ENCODE peak calls at places on chromosome 3, in seven cellular contexts. N is left lung, U is AG04450, A is ovary, Q is stomach, B is uterus, H is fibroblast of lung. L is an unnamed sample.

GRCh38 chr3:169822983-169823382 is 10.3 kb upstream of the LRRC34 start:
- DNase-seq in N (no peak), U (no peak), A (no peak), Q (no peak), B (no peak), H (no peak), L (no peak)

GRCh38 chr3:181403876-181404660 is 307.7 kb upstream of the SOX2 start:
- DNase-seq in N (no peak), U (no peak), A (no peak), Q (no peak), B (no peak), H (no peak), L (no peak)

GRCh38 chr3:31873254-31873653 is 107.8 kb downstream of the OSBPL10 start:
- DNase-seq in N (no peak), U (no peak), A (no peak), Q (no peak), B (no peak), H (no peak), L (no peak)

GRCh38 chr3:190562866-190563525 is 49.1 kb downstream of the IL1RAP start:
- DNase-seq in N (no peak), U (no peak), A (no peak), Q (no peak), B (no peak), H (no peak), L (no peak)

GRCh38 chr3:149527531-149528343 is 53.2 kb downstream of the TM4SF4 start:
- DNase-seq in N (no peak), U (no peak), A (no peak), Q (no peak), B (no peak), H (peak), L (no peak)

GRCh38 chr3:64164309-64164708 is 61.0 kb downstream of the PRICKLE2 start:
- DNase-seq in N (no peak), U (no peak), A (no peak), Q (no peak), B (no peak), H (no peak), L (no peak)

GRCh38 chr3:71707600-71707999 is 17.6 kb downstream of the EIF4E3 start:
- DNase-seq in N (no peak), U (no peak), A (no peak), Q (no peak), B (no peak), H (no peak), L (no peak)

GRCh38 chr3:128276151-128276445 is 122.8 kb downstream of the EEFSEC start:
- DNase-seq in N (no peak), U (no peak), A (no peak), Q (no peak), B (no peak), H (no peak), L (no peak)

GRCh38 chr3:45611619-45612018 is 17.1 kb downstream of the LIMD1 start:
- DNase-seq in N (no peak), U (no peak), A (no peak), Q (no peak), B (no peak), H (no peak), L (no peak)

GRCh38 chr3:29937185-29937584 is 656.3 kb downstream of the RBMS3 start:
- DNase-seq in N (no peak), U (no peak), A (no peak), Q (no peak), B (no peak), H (peak), L (no peak)

DNA sequence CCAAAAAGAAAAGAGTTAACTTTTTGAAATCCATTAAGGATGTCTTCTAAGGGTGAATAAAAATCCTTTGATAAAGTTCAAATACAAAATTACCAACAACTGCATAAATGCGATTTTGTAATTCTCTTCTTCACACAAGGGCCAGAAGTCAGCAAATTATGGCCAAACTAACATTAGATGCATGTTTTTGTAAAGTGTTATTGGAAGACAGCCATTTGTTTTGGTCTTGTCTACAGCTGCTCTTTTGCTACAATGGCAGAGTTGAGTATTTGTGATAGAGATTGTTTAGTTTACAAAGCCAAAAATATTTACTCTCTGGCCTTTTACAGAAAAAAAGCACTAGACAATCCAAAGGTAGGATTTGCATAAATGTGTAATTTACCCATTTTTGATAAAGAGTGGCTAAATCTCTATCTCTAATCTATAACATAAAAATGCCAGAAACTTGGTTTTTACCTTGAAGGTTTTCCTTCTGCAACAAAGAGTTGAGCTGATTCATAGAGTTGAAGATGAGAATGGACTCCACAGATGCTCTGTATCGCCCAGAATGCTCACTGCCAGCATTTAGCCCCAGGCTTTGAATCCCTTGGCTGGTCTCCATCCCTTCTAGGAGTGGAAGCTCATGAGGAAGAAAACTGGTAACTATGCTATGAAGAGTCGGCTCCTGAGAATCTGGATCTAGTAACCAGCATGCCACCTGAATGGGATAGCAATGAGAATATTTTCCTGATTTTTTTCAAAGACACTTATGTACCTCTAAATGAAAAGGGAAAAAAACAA is 64.5 kb downstream of the POLQ start:
- DNase-seq in N (no peak), U (peak), A (no peak), Q (no peak), B (no peak), H (peak), L (no peak)
- H3K27ac ChIP-seq in N (no peak), U (no peak), A (no peak), Q (no peak), B (no peak), H (peak), L (no peak)

GRCh38 chr3:141952611-141953010 is 76.2 kb downstream of the ATP1B3 start:
- DNase-seq in N (no peak), U (no peak), A (no peak), Q (no peak), B (no peak), H (no peak), L (no peak)
- H3K27ac ChIP-seq in N (no peak), U (no peak), A (no peak), Q (no peak), B (no peak), H (no peak), L (no peak)

GRCh38 chr3:40116478-40117162 is 192.9 kb upstream of the EIF1B start:
- DNase-seq in N (no peak), U (no peak), A (no peak), Q (no peak), B (no peak), H (no peak), L (no peak)
- H3K27ac ChIP-seq in N (no peak), U (no peak), A (no peak), Q (no peak), B (no peak), H (peak), L (no peak)

DNA sequence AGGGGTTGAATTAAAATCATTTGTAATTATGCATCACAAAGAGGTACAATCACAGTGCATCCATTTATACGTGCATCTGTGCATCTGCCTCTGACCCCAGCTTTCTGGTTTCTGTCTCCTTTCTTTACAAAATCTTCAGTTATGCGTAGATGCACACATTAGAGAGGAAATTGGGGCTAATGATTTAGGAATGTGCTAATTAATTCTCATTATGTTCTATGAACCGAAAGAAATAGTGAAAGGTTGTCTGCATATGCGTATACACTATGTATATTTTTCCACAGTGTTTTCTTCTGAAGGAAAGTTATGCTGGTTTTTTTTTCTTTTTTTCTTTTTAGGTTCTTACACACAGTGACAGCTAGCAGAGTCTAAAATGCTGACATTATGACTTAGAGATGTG is 71.6 kb downstream of the SAMMSON start:
- DNase-seq in N (no peak), U (no peak), A (no peak), Q (no peak), B (no peak), H (no peak), L (no peak)
- H3K27ac ChIP-seq in N (no peak), U (no peak), A (no peak), Q (no peak), B (no peak), H (no peak), L (no peak)

GRCh38 chr3:5201536-5201935 is 14.0 kb downstream of the EDEM1 start:
- DNase-seq in N (no peak), U (no peak), A (no peak), Q (no peak), B (no peak), H (no peak), L (no peak)
- H3K27ac ChIP-seq in N (no peak), U (no peak), A (no peak), Q (no peak), B (no peak), H (no peak), L (no peak)

GRCh38 chr3:12799525-12800440 is 3.3 kb downstream of the CAND2 start:
- DNase-seq in N (no peak), U (no peak), A (no peak), Q (no peak), B (no peak), H (no peak), L (no peak)

GRCh38 chr3:12798559-12799179 is 2.2 kb downstream of the CAND2 start:
- DNase-seq in N (no peak), U (no peak), A (no peak), Q (no peak), B (no peak), H (no peak), L (no peak)

GRCh38 chr3:12797124-12797891 is 828 bp downstream of the CAND2 start:
- DNase-seq in N (no peak), U (no peak), A (peak), Q (no peak), B (no peak), H (no peak), L (no peak)

GRCh38 chr3:12796171-12797123 is at the start of gene CAND2:
- DNase-seq in N (peak), U (no peak), A (peak), Q (peak), B (peak), H (peak), L (peak)

GRCh38 chr3:12797892-12798558 is 1.5 kb downstream of the CAND2 start:
- DNase-seq in N (no peak), U (no peak), A (no peak), Q (no peak), B (no peak), H (no peak), L (no peak)
- H3K27ac ChIP-seq in N (no peak), U (no peak), A (peak), Q (no peak), B (peak), H (no peak), L (no peak)